ENCODE peak calls at places on chromosomes 11 and 22, in nine cellular contexts. One of them, this sample, is unnamed.

GRCh38 chr11:122703541-122704272 is 48.2 kb downstream of the UBASH3B start:
- DNase-seq in activated naive CD8-positive, alpha-beta T cell treated with anti-CD3 and anti-CD28 coated beads, Interleukin-2, amount 10 ng/mL, durations not matched to agents 7 days and 5 days: no peak
- DNase-seq in mesenchymal stem cell: no peak
- DNase-seq in AG20443: no peak
- DNase-seq in skeletal muscle cell: no peak
- DNase-seq in astrocyte of the hippocampus: peak
- DNase-seq in astrocyte of the spinal cord: peak
- DNase-seq in activated CD8-positive, alpha-beta memory T cell treated with anti-CD3 and anti-CD28 coated beads, Interleukin-2, amount 50 U/mL, for 48 hours: peak
- DNase-seq in C1 segment of cervical spinal cord: no peak
- DNase-seq in this sample: no peak

GRCh38 chr11:10937416-10937815 is 79.6 kb upstream of the ZBED5 start:
- DNase-seq in activated naive CD8-positive, alpha-beta T cell treated with anti-CD3 and anti-CD28 coated beads, Interleukin-2, amount 10 ng/mL, durations not matched to agents 7 days and 5 days: no peak
- DNase-seq in mesenchymal stem cell: no peak
- DNase-seq in AG20443: no peak
- DNase-seq in skeletal muscle cell: no peak
- DNase-seq in astrocyte of the hippocampus: no peak
- DNase-seq in astrocyte of the spinal cord: no peak
- DNase-seq in activated CD8-positive, alpha-beta memory T cell treated with anti-CD3 and anti-CD28 coated beads, Interleukin-2, amount 50 U/mL, for 48 hours: no peak
- DNase-seq in C1 segment of cervical spinal cord: no peak
- DNase-seq in this sample: no peak

GRCh38 chr11:44036811-44037657 is 10.7 kb upstream of the ACCSL start:
- DNase-seq in activated naive CD8-positive, alpha-beta T cell treated with anti-CD3 and anti-CD28 coated beads, Interleukin-2, amount 10 ng/mL, durations not matched to agents 7 days and 5 days: peak
- DNase-seq in mesenchymal stem cell: peak
- DNase-seq in AG20443: peak
- DNase-seq in skeletal muscle cell: peak
- DNase-seq in astrocyte of the hippocampus: peak
- DNase-seq in astrocyte of the spinal cord: peak
- DNase-seq in activated CD8-positive, alpha-beta memory T cell treated with anti-CD3 and anti-CD28 coated beads, Interleukin-2, amount 50 U/mL, for 48 hours: peak
- DNase-seq in C1 segment of cervical spinal cord: peak
- DNase-seq in this sample: peak

GRCh38 chr11:1130276-1131032 is 27.3 kb upstream of the MUC5AC start:
- DNase-seq in activated naive CD8-positive, alpha-beta T cell treated with anti-CD3 and anti-CD28 coated beads, Interleukin-2, amount 10 ng/mL, durations not matched to agents 7 days and 5 days: no peak
- DNase-seq in mesenchymal stem cell: no peak
- DNase-seq in AG20443: peak
- DNase-seq in skeletal muscle cell: no peak
- DNase-seq in astrocyte of the hippocampus: no peak
- DNase-seq in astrocyte of the spinal cord: no peak
- DNase-seq in activated CD8-positive, alpha-beta memory T cell treated with anti-CD3 and anti-CD28 coated beads, Interleukin-2, amount 50 U/mL, for 48 hours: peak
- DNase-seq in C1 segment of cervical spinal cord: no peak
- DNase-seq in this sample: no peak

GRCh38 chr22:28018461-28018927 is 99.4 kb upstream of the PITPNB start:
- DNase-seq in activated naive CD8-positive, alpha-beta T cell treated with anti-CD3 and anti-CD28 coated beads, Interleukin-2, amount 10 ng/mL, durations not matched to agents 7 days and 5 days: peak
- DNase-seq in mesenchymal stem cell: no peak
- DNase-seq in AG20443: no peak
- DNase-seq in skeletal muscle cell: no peak
- DNase-seq in astrocyte of the hippocampus: no peak
- DNase-seq in astrocyte of the spinal cord: no peak
- DNase-seq in activated CD8-positive, alpha-beta memory T cell treated with anti-CD3 and anti-CD28 coated beads, Interleukin-2, amount 50 U/mL, for 48 hours: peak
- DNase-seq in C1 segment of cervical spinal cord: no peak
- DNase-seq in this sample: no peak

GRCh38 chr11:67535577-67535976 is 12.3 kb upstream of the CABP2 start:
- DNase-seq in activated naive CD8-positive, alpha-beta T cell treated with anti-CD3 and anti-CD28 coated beads, Interleukin-2, amount 10 ng/mL, durations not matched to agents 7 days and 5 days: no peak
- DNase-seq in mesenchymal stem cell: no peak
- DNase-seq in AG20443: no peak
- DNase-seq in skeletal muscle cell: no peak
- DNase-seq in astrocyte of the hippocampus: no peak
- DNase-seq in astrocyte of the spinal cord: no peak
- DNase-seq in activated CD8-positive, alpha-beta memory T cell treated with anti-CD3 and anti-CD28 coated beads, Interleukin-2, amount 50 U/mL, for 48 hours: no peak
- DNase-seq in C1 segment of cervical spinal cord: no peak
- DNase-seq in this sample: no peak

GRCh38 chr11:20093775-20094174 is 66.5 kb downstream of the DBX1 start:
- DNase-seq in activated naive CD8-positive, alpha-beta T cell treated with anti-CD3 and anti-CD28 coated beads, Interleukin-2, amount 10 ng/mL, durations not matched to agents 7 days and 5 days: no peak
- DNase-seq in mesenchymal stem cell: no peak
- DNase-seq in AG20443: no peak
- DNase-seq in skeletal muscle cell: peak
- DNase-seq in astrocyte of the hippocampus: peak
- DNase-seq in astrocyte of the spinal cord: peak
- DNase-seq in activated CD8-positive, alpha-beta memory T cell treated with anti-CD3 and anti-CD28 coated beads, Interleukin-2, amount 50 U/mL, for 48 hours: no peak
- DNase-seq in C1 segment of cervical spinal cord: no peak
- DNase-seq in this sample: peak

GRCh38 chr22:48391171-48391711 is 1436.4 kb downstream of the BRD1 start:
- DNase-seq in activated naive CD8-positive, alpha-beta T cell treated with anti-CD3 and anti-CD28 coated beads, Interleukin-2, amount 10 ng/mL, durations not matched to agents 7 days and 5 days: no peak
- DNase-seq in mesenchymal stem cell: no peak
- DNase-seq in AG20443: no peak
- DNase-seq in skeletal muscle cell: no peak
- DNase-seq in astrocyte of the hippocampus: no peak
- DNase-seq in astrocyte of the spinal cord: no peak
- DNase-seq in activated CD8-positive, alpha-beta memory T cell treated with anti-CD3 and anti-CD28 coated beads, Interleukin-2, amount 50 U/mL, for 48 hours: no peak
- DNase-seq in C1 segment of cervical spinal cord: no peak
- DNase-seq in this sample: no peak

GRCh38 chr11:10329935-10330334 is 25.1 kb downstream of the ADM start:
- DNase-seq in activated naive CD8-positive, alpha-beta T cell treated with anti-CD3 and anti-CD28 coated beads, Interleukin-2, amount 10 ng/mL, durations not matched to agents 7 days and 5 days: no peak
- DNase-seq in mesenchymal stem cell: peak
- DNase-seq in AG20443: peak
- DNase-seq in skeletal muscle cell: no peak
- DNase-seq in astrocyte of the hippocampus: peak
- DNase-seq in astrocyte of the spinal cord: peak
- DNase-seq in activated CD8-positive, alpha-beta memory T cell treated with anti-CD3 and anti-CD28 coated beads, Interleukin-2, amount 50 U/mL, for 48 hours: no peak
- DNase-seq in C1 segment of cervical spinal cord: no peak
- DNase-seq in this sample: peak

GRCh38 chr11:44575288-44575672 is 9.8 kb downstream of the CD82 start:
- DNase-seq in activated naive CD8-positive, alpha-beta T cell treated with anti-CD3 and anti-CD28 coated beads, Interleukin-2, amount 10 ng/mL, durations not matched to agents 7 days and 5 days: no peak
- DNase-seq in mesenchymal stem cell: peak
- DNase-seq in AG20443: peak
- DNase-seq in skeletal muscle cell: no peak
- DNase-seq in astrocyte of the hippocampus: peak
- DNase-seq in astrocyte of the spinal cord: peak
- DNase-seq in activated CD8-positive, alpha-beta memory T cell treated with anti-CD3 and anti-CD28 coated beads, Interleukin-2, amount 50 U/mL, for 48 hours: no peak
- DNase-seq in C1 segment of cervical spinal cord: no peak
- DNase-seq in this sample: peak

GRCh38 chr11:60924110-60924905 is at the start of gene TMEM132A:
- DNase-seq in activated naive CD8-positive, alpha-beta T cell treated with anti-CD3 and anti-CD28 coated beads, Interleukin-2, amount 10 ng/mL, durations not matched to agents 7 days and 5 days: peak
- DNase-seq in mesenchymal stem cell: peak
- DNase-seq in AG20443: peak
- DNase-seq in skeletal muscle cell: peak
- DNase-seq in astrocyte of the hippocampus: peak
- DNase-seq in astrocyte of the spinal cord: peak
- DNase-seq in activated CD8-positive, alpha-beta memory T cell treated with anti-CD3 and anti-CD28 coated beads, Interleukin-2, amount 50 U/mL, for 48 hours: peak
- DNase-seq in C1 segment of cervical spinal cord: peak
- DNase-seq in this sample: peak

GRCh38 chr11:1831338-1832180 is 3.2 kb upstream of the SYT8 start:
- DNase-seq in activated naive CD8-positive, alpha-beta T cell treated with anti-CD3 and anti-CD28 coated beads, Interleukin-2, amount 10 ng/mL, durations not matched to agents 7 days and 5 days: no peak
- DNase-seq in mesenchymal stem cell: no peak
- DNase-seq in AG20443: no peak
- DNase-seq in skeletal muscle cell: no peak
- DNase-seq in astrocyte of the hippocampus: no peak
- DNase-seq in astrocyte of the spinal cord: no peak
- DNase-seq in activated CD8-positive, alpha-beta memory T cell treated with anti-CD3 and anti-CD28 coated beads, Interleukin-2, amount 50 U/mL, for 48 hours: no peak
- DNase-seq in C1 segment of cervical spinal cord: no peak
- DNase-seq in this sample: no peak

GRCh38 chr22:49967333-49968241 is 7.0 kb downstream of the PIM3 start:
- DNase-seq in activated naive CD8-positive, alpha-beta T cell treated with anti-CD3 and anti-CD28 coated beads, Interleukin-2, amount 10 ng/mL, durations not matched to agents 7 days and 5 days: peak
- DNase-seq in mesenchymal stem cell: peak
- DNase-seq in AG20443: no peak
- DNase-seq in skeletal muscle cell: no peak
- DNase-seq in astrocyte of the hippocampus: peak
- DNase-seq in astrocyte of the spinal cord: no peak
- DNase-seq in activated CD8-positive, alpha-beta memory T cell treated with anti-CD3 and anti-CD28 coated beads, Interleukin-2, amount 50 U/mL, for 48 hours: peak
- DNase-seq in C1 segment of cervical spinal cord: peak
- DNase-seq in this sample: no peak

GRCh38 chr11:72569966-72570892 is 104.0 kb downstream of the PDE2A start:
- DNase-seq in activated naive CD8-positive, alpha-beta T cell treated with anti-CD3 and anti-CD28 coated beads, Interleukin-2, amount 10 ng/mL, durations not matched to agents 7 days and 5 days: no peak
- DNase-seq in mesenchymal stem cell: peak
- DNase-seq in AG20443: no peak
- DNase-seq in skeletal muscle cell: no peak
- DNase-seq in astrocyte of the hippocampus: no peak
- DNase-seq in astrocyte of the spinal cord: peak
- DNase-seq in activated CD8-positive, alpha-beta memory T cell treated with anti-CD3 and anti-CD28 coated beads, Interleukin-2, amount 50 U/mL, for 48 hours: peak
- DNase-seq in C1 segment of cervical spinal cord: no peak
- DNase-seq in this sample: peak

GRCh38 chr11:47867821-47868220 is 19.7 kb upstream of the NUP160 start:
- DNase-seq in activated naive CD8-positive, alpha-beta T cell treated with anti-CD3 and anti-CD28 coated beads, Interleukin-2, amount 10 ng/mL, durations not matched to agents 7 days and 5 days: no peak
- DNase-seq in mesenchymal stem cell: no peak
- DNase-seq in AG20443: no peak
- DNase-seq in skeletal muscle cell: no peak
- DNase-seq in astrocyte of the hippocampus: peak
- DNase-seq in astrocyte of the spinal cord: no peak
- DNase-seq in activated CD8-positive, alpha-beta memory T cell treated with anti-CD3 and anti-CD28 coated beads, Interleukin-2, amount 50 U/mL, for 48 hours: no peak
- DNase-seq in C1 segment of cervical spinal cord: no peak
- DNase-seq in this sample: no peak

GRCh38 chr11:125141686-125142535 is 22.6 kb upstream of the PKNOX2 start:
- DNase-seq in activated naive CD8-positive, alpha-beta T cell treated with anti-CD3 and anti-CD28 coated beads, Interleukin-2, amount 10 ng/mL, durations not matched to agents 7 days and 5 days: peak
- DNase-seq in mesenchymal stem cell: peak
- DNase-seq in AG20443: peak
- DNase-seq in skeletal muscle cell: no peak
- DNase-seq in astrocyte of the hippocampus: peak
- DNase-seq in astrocyte of the spinal cord: peak
- DNase-seq in activated CD8-positive, alpha-beta memory T cell treated with anti-CD3 and anti-CD28 coated beads, Interleukin-2, amount 50 U/mL, for 48 hours: peak
- DNase-seq in C1 segment of cervical spinal cord: no peak
- DNase-seq in this sample: no peak

GRCh38 chr22:16960884-16961249 is 47.2 kb downstream of the GAB4 start:
- DNase-seq in activated naive CD8-positive, alpha-beta T cell treated with anti-CD3 and anti-CD28 coated beads, Interleukin-2, amount 10 ng/mL, durations not matched to agents 7 days and 5 days: no peak
- DNase-seq in mesenchymal stem cell: no peak
- DNase-seq in AG20443: peak
- DNase-seq in skeletal muscle cell: no peak
- DNase-seq in astrocyte of the hippocampus: no peak
- DNase-seq in astrocyte of the spinal cord: no peak
- DNase-seq in activated CD8-positive, alpha-beta memory T cell treated with anti-CD3 and anti-CD28 coated beads, Interleukin-2, amount 50 U/mL, for 48 hours: no peak
- DNase-seq in C1 segment of cervical spinal cord: no peak
- DNase-seq in this sample: no peak

GRCh38 chr11:71489311-71490043 is 36.5 kb downstream of the NADSYN1 start:
- DNase-seq in activated naive CD8-positive, alpha-beta T cell treated with anti-CD3 and anti-CD28 coated beads, Interleukin-2, amount 10 ng/mL, durations not matched to agents 7 days and 5 days: no peak
- DNase-seq in mesenchymal stem cell: peak
- DNase-seq in AG20443: no peak
- DNase-seq in skeletal muscle cell: peak
- DNase-seq in astrocyte of the hippocampus: peak
- DNase-seq in astrocyte of the spinal cord: peak
- DNase-seq in activated CD8-positive, alpha-beta memory T cell treated with anti-CD3 and anti-CD28 coated beads, Interleukin-2, amount 50 U/mL, for 48 hours: peak
- DNase-seq in C1 segment of cervical spinal cord: no peak
- DNase-seq in this sample: peak

GRCh38 chr22:35425971-35426800 is 26.2 kb downstream of the MCM5 start:
- DNase-seq in activated naive CD8-positive, alpha-beta T cell treated with anti-CD3 and anti-CD28 coated beads, Interleukin-2, amount 10 ng/mL, durations not matched to agents 7 days and 5 days: no peak
- DNase-seq in mesenchymal stem cell: no peak
- DNase-seq in AG20443: no peak
- DNase-seq in skeletal muscle cell: peak
- DNase-seq in astrocyte of the hippocampus: peak
- DNase-seq in astrocyte of the spinal cord: no peak
- DNase-seq in activated CD8-positive, alpha-beta memory T cell treated with anti-CD3 and anti-CD28 coated beads, Interleukin-2, amount 50 U/mL, for 48 hours: no peak
- DNase-seq in C1 segment of cervical spinal cord: no peak
- DNase-seq in this sample: peak

This sample was measured in renal cortical epithelial cell.